ENCODE peak calls at places on chromosomes 2 and 18, in seven cellular contexts. B is GM23248; Z is tibial artery; L is T-helper 9 cell; O is heart right ventricle; P is stimulated activated naive B cell treated with anti-CD40 and anti-IgM and Interleukin-4, amounts not matched to agents 10 μg/mL and 1 μg/mL and 100 μg/mL, for 72 hours; V is NCI-H1417. R is an unnamed sample.

GRCh38 chr2:38515155-38516074 is 87.3 kb downstream of the HNRNPLL start:
- DNase-seq in B (peak; percentile 59), Z (no peak), L (no peak), O (peak; percentile 44), P (no peak), V (no peak), R (no peak)

GRCh38 chr2:119704670-119705120 is 25.7 kb downstream of the TMEM177 start:
- DNase-seq in B (no peak), Z (no peak), L (peak; percentile 8), O (no peak), P (no peak), V (no peak), R (no peak)

GRCh38 chr18:42310956-42311355 is 355.9 kb downstream of the PIK3C3 start:
- DNase-seq in B (peak; percentile 68), Z (peak; percentile 65), L (no peak), O (no peak), P (no peak), V (no peak), R (no peak)

GRCh38 chr2:232576995-232577394 is 26.5 kb downstream of the EIF4E2 start:
- DNase-seq in B (peak; percentile 55), Z (no peak), L (no peak), O (no peak), P (no peak), V (no peak), R (no peak)

GRCh38 chr2:181778621-181779195 is 98.4 kb upstream of the NEUROD1 start:
- DNase-seq in B (peak; percentile 15), Z (no peak), L (no peak), O (no peak), P (no peak), V (no peak), R (no peak)

GRCh38 chr2:112682101-112682500 is 36.4 kb downstream of the SLC20A1 start:
- DNase-seq in B (no peak), Z (no peak), L (no peak), O (no peak), P (no peak), V (no peak), R (no peak)

GRCh38 chr18:3603460-3604259 is 153.7 kb downstream of the TGIF1 start:
- DNase-seq in B (peak; percentile 98), Z (no peak), L (no peak), O (no peak), P (no peak), V (peak; percentile 58), R (peak; percentile 43)

GRCh38 chr18:34783485-34783884 is 73.4 kb downstream of the DTNA start:
- DNase-seq in B (peak; percentile 40), Z (no peak), L (no peak), O (no peak), P (no peak), V (no peak), R (no peak)

GRCh38 chr2:111900859-111901258 is 2.5 kb downstream of the MERTK start:
- DNase-seq in B (peak; percentile 60), Z (no peak), L (no peak), O (no peak), P (no peak), V (no peak), R (peak; percentile 32)

GRCh38 chr2:208195477-208195876 is 5.6 kb upstream of the C2orf80 start:
- DNase-seq in B (peak; percentile 35), Z (no peak), L (no peak), O (no peak), P (no peak), V (no peak), R (no peak)

GRCh38 chr18:48010264-48010663 is 79.8 kb upstream of the SMAD2 start:
- DNase-seq in B (no peak), Z (no peak), L (no peak), O (no peak), P (no peak), V (no peak), R (no peak)

GRCh38 chr2:26874514-26874913 is 26.6 kb downstream of the DPYSL5 start:
- DNase-seq in B (no peak), Z (no peak), L (no peak), O (no peak), P (no peak), V (no peak), R (no peak)

GRCh38 chr18:61870151-61870550 is 22.7 kb downstream of the RNF152 start:
- DNase-seq in B (peak; percentile 8), Z (no peak), L (no peak), O (no peak), P (no peak), V (no peak), R (no peak)

GRCh38 chr18:58691256-58691655 is 20.0 kb downstream of the MALT1 start:
- DNase-seq in B (no peak), Z (no peak), L (no peak), O (no peak), P (no peak), V (no peak), R (no peak)

GRCh38 chr2:202344178-202344577 is 31.9 kb upstream of the BMPR2 start:
- DNase-seq in B (no peak), Z (no peak), L (no peak), O (no peak), P (no peak), V (no peak), R (no peak)

GRCh38 chr2:135773917-135774316 is 32.3 kb downstream of the UBXN4 start:
- DNase-seq in B (peak; percentile 46), Z (no peak), L (no peak), O (no peak), P (no peak), V (no peak), R (no peak)

GRCh38 chr18:59345556-59345955 is 13.5 kb downstream of the LMAN1 start:
- DNase-seq in B (peak; percentile 37), Z (no peak), L (no peak), O (no peak), P (no peak), V (no peak), R (no peak)